ENCODE peak calls at places on chromosome 18, in nine cellular contexts. B is hepatocyte, D is mesothelial cell of epicardium, S is HFFc6, U is GM23338, R is H9, G is breast epithelium, L is tibial artery, N is neural progenitor cell. M is an unnamed sample.

GRCh38 chr18:45686892-45687611 is 36.9 kb upstream of the SLC14A1 start:
- DNase-seq in B (no peak), D (no peak), S (no peak), U (no peak), R (no peak), G (no peak), L (no peak), N (no peak), M (peak; percentile 75)

GRCh38 chr18:3340015-3340681 is 78.2 kb downstream of the MYL12B start:
- DNase-seq in B (no peak), D (no peak), S (peak; percentile 76), U (no peak), R (no peak), G (no peak), L (no peak), N (no peak), M (no peak)

GRCh38 chr18:32440478-32440877 is 30.2 kb downstream of the GAREM1 start:
- DNase-seq in B (no peak), D (no peak), S (no peak), U (no peak), R (no peak), G (no peak), L (no peak), N (no peak), M (no peak)

GRCh38 chr18:70627100-70627802 is 338.4 kb downstream of the SOCS6 start:
- DNase-seq in B (no peak), D (no peak), S (no peak), U (no peak), R (no peak), G (no peak), L (no peak), N (no peak), M (no peak)

GRCh38 chr18:63676927-63677326 is 15.2 kb upstream of the SERPINB3 start:
- DNase-seq in B (no peak), D (no peak), S (no peak), U (no peak), R (no peak), G (no peak), L (no peak), N (no peak), M (no peak)

GRCh38 chr18:35616664-35617423 is 35.3 kb downstream of the GALNT1 start:
- DNase-seq in B (peak; percentile 56), D (no peak), S (peak; percentile 79), U (peak; percentile 48), R (no peak), G (no peak), L (no peak), N (no peak), M (peak; percentile 60)

GRCh38 chr18:57281519-57281918 is 70.8 kb upstream of the ST8SIA3 start:
- DNase-seq in B (no peak), D (no peak), S (no peak), U (no peak), R (no peak), G (no peak), L (no peak), N (no peak), M (no peak)

GRCh38 chr18:11566236-11566965 is 43.0 kb upstream of the SLC35G4 start:
- DNase-seq in B (no peak), D (no peak), S (no peak), U (no peak), R (no peak), G (no peak), L (no peak), N (no peak), M (no peak)

GRCh38 chr18:51030537-51031258 is 685 bp downstream of the SMAD4 start:
- DNase-seq in B (peak; percentile 90), D (peak; percentile 81), S (peak; percentile 16), U (peak; percentile 71), R (peak; percentile 50), G (peak; percentile 55), L (peak; percentile 86), N (peak; percentile 90), M (peak; percentile 80)
- TF ChIP-seq CTCF in B (no peak), D (no peak), S (no peak), U (no peak), R (no peak), G (no peak), L (peak; percentile 5), N (no peak), M (no peak)

GRCh38 chr18:22278798-22279197 is 109.4 kb downstream of the GATA6 start:
- DNase-seq in B (no peak), D (no peak), S (no peak), U (no peak), R (no peak), G (no peak), L (no peak), N (no peak), M (no peak)
- TF ChIP-seq CTCF in B (no peak), D (no peak), S (no peak), U (no peak), R (no peak), G (no peak), L (no peak), N (no peak), M (no peak)

GRCh38 chr18:9992988-9993845 is 79.4 kb downstream of the VAPA start:
- DNase-seq in B (no peak), D (no peak), S (no peak), U (no peak), R (no peak), G (no peak), L (no peak), N (no peak), M (no peak)
- TF ChIP-seq CTCF in B (no peak), D (no peak), S (no peak), U (no peak), R (no peak), G (no peak), L (no peak), N (no peak), M (no peak)

DNA sequence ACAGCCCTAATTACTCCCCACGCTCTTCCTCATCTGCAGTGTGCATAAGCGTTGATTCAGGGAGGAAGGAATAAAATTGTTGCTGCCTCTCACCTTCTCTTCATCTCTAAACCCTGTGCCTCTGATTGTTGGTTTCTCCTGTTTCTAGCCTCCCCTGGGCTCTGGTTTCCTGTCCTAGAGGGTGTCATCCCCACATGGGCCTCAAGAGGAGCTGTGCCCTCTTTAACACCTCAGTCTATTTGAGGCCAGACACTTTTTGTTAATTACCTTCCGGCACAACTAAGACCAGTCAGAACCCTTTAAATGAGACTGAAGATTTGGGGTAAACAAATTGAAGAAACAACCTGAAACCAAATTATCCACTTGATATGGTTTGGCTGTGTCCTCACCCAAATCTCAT is 9.7 kb downstream of the CTAGE1 start:
- DNase-seq in B (no peak), D (no peak), S (no peak), U (peak; percentile 40), R (no peak), G (no peak), L (no peak), N (no peak), M (no peak)
- TF ChIP-seq CTCF in B (no peak), D (no peak), S (peak; percentile 44), U (peak; percentile 43), R (peak; percentile 51), G (no peak), L (no peak), N (peak; percentile 20), M (no peak)

GRCh38 chr18:7566244-7566586 is 901 bp upstream of the PTPRM start:
- DNase-seq in B (no peak), D (no peak), S (no peak), U (no peak), R (no peak), G (no peak), L (no peak), N (no peak), M (no peak)

GRCh38 chr18:7568426-7568825 is 1.3 kb downstream of the PTPRM start:
- DNase-seq in B (peak; percentile 66), D (peak; percentile 71), S (no peak), U (peak; percentile 76), R (peak; percentile 68), G (no peak), L (peak; percentile 73), N (peak; percentile 77), M (no peak)

GRCh38 chr18:7565677-7566076 is 1.4 kb upstream of the PTPRM start:
- DNase-seq in B (no peak), D (no peak), S (no peak), U (no peak), R (no peak), G (no peak), L (no peak), N (no peak), M (no peak)

GRCh38 chr18:7566587-7567486 is at the start of gene PTPRM:
- DNase-seq in B (peak; percentile 94), D (peak; percentile 88), S (peak; percentile 64), U (peak; percentile 79), R (peak; percentile 71), G (peak; percentile 60), L (peak; percentile 97), N (peak; percentile 94), M (peak; percentile 83)

GRCh38 chr18:7567487-7568425 is 640 bp downstream of the PTPRM start:
- DNase-seq in B (peak; percentile 77), D (peak; percentile 74), S (peak; percentile 52), U (peak; percentile 78), R (peak; percentile 51), G (peak; percentile 36), L (peak; percentile 80), N (peak; percentile 86), M (peak; percentile 30)
- TF ChIP-seq CTCF in B (no peak), D (no peak), S (no peak), U (no peak), R (no peak), G (no peak), L (peak; percentile 30), N (no peak), M (no peak)

GRCh38 chr18:577606-578005 is 2.6 kb upstream of the CETN1 start:
- DNase-seq in B (no peak), D (no peak), S (no peak), U (peak; percentile 34), R (no peak), G (no peak), L (no peak), N (no peak), M (no peak)
- TF ChIP-seq CTCF in B (no peak), D (no peak), S (no peak), U (no peak), R (no peak), G (no peak), L (no peak), N (no peak), M (no peak)

M was measured in GM13976.